ENCODE peak calls at places on chromosomes 5 and 9, in four cellular contexts. One of them, this sample, is unnamed. For H3K27me3, the result is how much of the 10 kb centered on the place peaks cover.

GRCh38 chr5:11692636-11693035 is 211.6 kb downstream of the CTNND2 start:
- DNase-seq in SK-N-SH: no peak
- DNase-seq in uterus: no peak
- DNase-seq in pancreas: no peak
- DNase-seq in this sample: no peak

GRCh38 chr9:115213777-115214428 is 95.9 kb upstream of the TNC start:
- DNase-seq in uterus: peak
- DNase-seq in SK-N-SH: peak
- DNase-seq in pancreas: no peak
- DNase-seq in this sample: no peak

GRCh38 chr9:120571443-120572257 is 8.3 kb downstream of the CDK5RAP2 start:
- DNase-seq in SK-N-SH: peak
- DNase-seq in pancreas: peak
- DNase-seq in uterus: no peak
- DNase-seq in this sample: no peak

GRCh38 chr5:180154821-180155220 is 54.2 kb downstream of the RASGEF1C start:
- DNase-seq in pancreas: no peak
- DNase-seq in uterus: no peak
- DNase-seq in SK-N-SH: no peak
- DNase-seq in this sample: peak

GRCh38 chr9:38683336-38683735 is 36.6 kb downstream of the FAM240B start:
- DNase-seq in uterus: no peak
- DNase-seq in pancreas: no peak
- DNase-seq in SK-N-SH: no peak
- DNase-seq in this sample: no peak

GRCh38 chr9:94804917-94805544 is 78.5 kb downstream of the AOPEP start:
- DNase-seq in pancreas: no peak
- DNase-seq in SK-N-SH: no peak
- DNase-seq in uterus: no peak
- DNase-seq in this sample: no peak

GRCh38 chr9:105132576-105132975 is 111.9 kb upstream of the SLC44A1 start:
- DNase-seq in SK-N-SH: no peak
- DNase-seq in pancreas: no peak
- DNase-seq in uterus: no peak
- DNase-seq in this sample: no peak

GRCh38 chr5:40495172-40495699 is 184.5 kb upstream of the PTGER4 start:
- DNase-seq in uterus: no peak
- DNase-seq in SK-N-SH: no peak
- DNase-seq in pancreas: no peak
- DNase-seq in this sample: no peak

GRCh38 chr5:79193643-79194042 is 42.3 kb upstream of the JMY start:
- DNase-seq in SK-N-SH: no peak
- DNase-seq in uterus: no peak
- DNase-seq in pancreas: no peak
- DNase-seq in this sample: no peak

GRCh38 chr5:36492998-36493655 is 113.3 kb upstream of the SLC1A3 start:
- DNase-seq in SK-N-SH: no peak
- DNase-seq in pancreas: no peak
- DNase-seq in uterus: no peak
- DNase-seq in this sample: no peak

GRCh38 chr9:136625101-136626065 is 37.3 kb upstream of the EGFL7 start:
- DNase-seq in SK-N-SH: peak
- DNase-seq in uterus: peak
- DNase-seq in pancreas: peak
- DNase-seq in this sample: peak

GRCh38 chr5:133962801-133963476 is 5.5 kb downstream of the C5orf15 start:
- DNase-seq in uterus: no peak
- DNase-seq in SK-N-SH: no peak
- DNase-seq in pancreas: no peak
- DNase-seq in this sample: no peak

GRCh38 chr5:157362982-157363381 is 97.0 kb upstream of the NIPAL4 start:
- DNase-seq in SK-N-SH: no peak
- DNase-seq in pancreas: no peak
- DNase-seq in uterus: no peak
- DNase-seq in this sample: peak

GRCh38 chr9:82938426-82938825 is 124.5 kb downstream of the RASEF start:
- DNase-seq in uterus: no peak
- DNase-seq in pancreas: no peak
- DNase-seq in SK-N-SH: no peak
- DNase-seq in this sample: no peak

GRCh38 chr9:33782395-33783152 is 12.8 kb upstream of the PRSS3 start:
- DNase-seq in pancreas: no peak
- DNase-seq in uterus: no peak
- DNase-seq in SK-N-SH: no peak
- DNase-seq in this sample: no peak

GRCh38 chr5:36965179-36965578 is 88.6 kb downstream of the NIPBL start:
- DNase-seq in pancreas: no peak
- DNase-seq in uterus: no peak
- DNase-seq in SK-N-SH: no peak
- DNase-seq in this sample: no peak

GRCh38 chr9:87516222-87516930 is 18.7 kb downstream of the DAPK1 start:
- DNase-seq in SK-N-SH: no peak
- DNase-seq in uterus: peak
- DNase-seq in pancreas: no peak
- DNase-seq in this sample: peak

GRCh38 chr9:109893222-109893621 is 113.2 kb downstream of the PALM2AKAP2 start:
- DNase-seq in SK-N-SH: no peak
- DNase-seq in uterus: no peak
- DNase-seq in pancreas: no peak
- DNase-seq in this sample: no peak

GRCh38 chr9:109894921-109895758 is 115.1 kb downstream of the PALM2AKAP2 start:
- DNase-seq in uterus: no peak
- DNase-seq in SK-N-SH: no peak
- DNase-seq in pancreas: no peak
- DNase-seq in this sample: no peak

GRCh38 chr9:109889456-109889855 is 109.5 kb downstream of the PALM2AKAP2 start:
- DNase-seq in uterus: no peak
- DNase-seq in pancreas: no peak
- DNase-seq in SK-N-SH: no peak
- DNase-seq in this sample: no peak

GRCh38 chr9:109894444-109894843 is 114.4 kb downstream of the PALM2AKAP2 start:
- DNase-seq in SK-N-SH: no peak
- DNase-seq in uterus: no peak
- DNase-seq in pancreas: no peak
- DNase-seq in this sample: no peak
- H3K27ac ChIP-seq in SK-N-SH: peak
- H3K27ac ChIP-seq in uterus: no peak
- H3K27ac ChIP-seq in pancreas: no peak
- H3K27ac ChIP-seq in this sample: no peak

DNA sequence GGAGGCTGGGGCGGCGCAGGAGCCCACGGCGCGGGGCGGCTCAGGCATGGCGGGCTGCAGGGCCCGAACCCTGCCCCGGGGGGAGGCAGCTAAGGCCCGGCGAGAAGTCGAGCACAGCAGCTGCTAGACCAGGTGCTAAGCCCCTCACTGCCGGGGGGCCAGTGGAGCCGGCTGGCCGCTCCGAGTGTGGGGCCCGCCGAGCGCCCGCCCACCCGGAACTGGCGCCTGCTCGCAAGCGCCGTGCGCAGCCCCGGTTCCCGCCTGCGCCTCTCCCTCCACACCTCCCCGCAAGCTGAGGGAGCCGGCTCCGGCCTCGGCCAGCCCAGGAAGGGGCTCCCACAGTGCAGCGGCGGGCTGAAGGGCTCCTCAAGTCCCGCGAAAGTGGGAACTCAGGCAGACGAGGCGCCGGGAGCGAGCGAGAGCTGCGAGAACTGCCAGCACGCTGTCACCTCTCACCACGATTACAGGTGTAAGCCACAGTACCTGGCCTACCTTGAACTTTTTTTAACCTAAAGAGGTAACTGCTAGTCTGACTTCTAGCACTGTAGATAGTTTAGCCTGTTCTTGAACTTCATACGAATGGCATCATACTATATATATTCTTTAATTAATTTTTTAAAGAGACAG is 35.6 kb downstream of the PTGS1 start:
- DNase-seq in pancreas: no peak
- DNase-seq in SK-N-SH: peak
- DNase-seq in uterus: no peak
- DNase-seq in this sample: no peak
- H3K4me3 ChIP-seq in pancreas: no peak
- H3K4me3 ChIP-seq in SK-N-SH: peak
- H3K4me3 ChIP-seq in uterus: no peak
- H3K4me3 ChIP-seq in this sample: no peak

GRCh38 chr9:37645903-37646506 is 4.7 kb upstream of the FRMPD1 start:
- DNase-seq in uterus: no peak
- DNase-seq in SK-N-SH: no peak
- DNase-seq in pancreas: no peak
- DNase-seq in this sample: no peak
- H3K27me3 ChIP-seq in uterus: under half
- H3K27me3 ChIP-seq in SK-N-SH: under half
- H3K27me3 ChIP-seq in pancreas: under half
- H3K27me3 ChIP-seq in this sample: under half

DNA sequence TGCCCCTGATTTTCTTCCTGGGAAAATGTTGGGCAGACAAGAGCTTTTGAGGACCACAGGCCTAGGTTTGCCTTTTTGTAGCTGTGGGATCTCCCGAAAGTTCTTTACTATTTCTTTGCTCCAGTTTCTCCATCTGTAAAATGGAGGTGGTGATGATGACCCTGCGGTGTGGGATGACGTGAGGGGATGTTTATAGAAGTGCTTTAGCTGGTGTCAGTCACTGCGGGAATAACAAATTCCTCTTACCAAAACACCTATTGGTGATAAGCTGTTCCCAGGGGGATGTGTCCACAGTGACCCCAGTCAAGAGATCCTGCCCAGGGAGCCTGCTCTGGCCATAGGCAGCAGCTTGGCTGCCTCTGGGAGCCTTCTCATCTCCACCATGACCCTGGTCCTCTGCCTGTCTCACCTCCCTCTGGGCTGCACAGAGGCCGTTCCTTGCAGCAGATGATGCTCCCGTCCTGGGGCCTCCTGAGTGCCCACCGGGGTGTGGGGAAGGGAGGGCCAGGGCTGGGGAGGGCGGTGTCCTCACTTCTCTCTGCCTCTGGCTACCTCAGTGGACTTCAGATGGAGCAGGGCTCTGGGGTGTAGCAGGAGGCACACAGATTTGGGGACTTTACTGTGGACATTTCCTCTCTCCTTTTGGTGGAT is 77.2 kb downstream of the COL15A1 start:
- DNase-seq in pancreas: no peak
- DNase-seq in SK-N-SH: no peak
- DNase-seq in uterus: no peak
- DNase-seq in this sample: peak
- H3K27ac ChIP-seq in pancreas: no peak
- H3K27ac ChIP-seq in SK-N-SH: peak
- H3K27ac ChIP-seq in uterus: peak
- H3K27ac ChIP-seq in this sample: peak

GRCh38 chr5:178068293-178068692 is 45.0 kb upstream of the N4BP3 start:
- DNase-seq in uterus: no peak
- DNase-seq in SK-N-SH: peak
- DNase-seq in pancreas: no peak
- DNase-seq in this sample: no peak
- H3K4me3 ChIP-seq in uterus: no peak
- H3K4me3 ChIP-seq in SK-N-SH: no peak
- H3K4me3 ChIP-seq in pancreas: no peak
- H3K4me3 ChIP-seq in this sample: no peak

GRCh38 chr5:173234129-173234793 is 745 bp downstream of the NKX2-5 start:
- DNase-seq in uterus: no peak
- DNase-seq in pancreas: no peak
- DNase-seq in SK-N-SH: no peak
- DNase-seq in this sample: no peak
- H3K27me3 ChIP-seq in uterus: half or more
- H3K27me3 ChIP-seq in pancreas: half or more
- H3K27me3 ChIP-seq in SK-N-SH: half or more
- H3K27me3 ChIP-seq in this sample: under half

DNA sequence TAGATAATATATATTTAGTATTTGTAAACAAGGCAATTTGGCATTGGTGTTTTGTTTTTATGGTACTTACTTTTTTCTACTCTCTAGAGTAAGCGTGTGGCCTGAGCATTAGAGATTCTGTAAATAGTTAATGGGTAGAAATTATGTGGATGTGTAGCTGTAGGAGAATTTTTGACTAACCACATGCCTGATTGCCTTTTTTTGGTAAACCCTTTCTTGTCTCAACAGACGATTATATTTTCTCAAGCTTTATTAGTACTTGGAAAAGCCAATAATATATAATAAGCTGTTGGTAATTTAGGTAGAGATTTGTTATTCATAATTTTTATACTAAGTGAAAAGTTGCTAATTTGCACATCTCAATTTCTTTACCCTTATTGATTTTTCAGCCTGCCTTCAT is 76.8 kb downstream of the FCHO2 start:
- DNase-seq in SK-N-SH: no peak
- DNase-seq in pancreas: no peak
- DNase-seq in uterus: no peak
- DNase-seq in this sample: no peak
- H3K27ac ChIP-seq in SK-N-SH: peak
- H3K27ac ChIP-seq in pancreas: no peak
- H3K27ac ChIP-seq in uterus: no peak
- H3K27ac ChIP-seq in this sample: no peak

DNA sequence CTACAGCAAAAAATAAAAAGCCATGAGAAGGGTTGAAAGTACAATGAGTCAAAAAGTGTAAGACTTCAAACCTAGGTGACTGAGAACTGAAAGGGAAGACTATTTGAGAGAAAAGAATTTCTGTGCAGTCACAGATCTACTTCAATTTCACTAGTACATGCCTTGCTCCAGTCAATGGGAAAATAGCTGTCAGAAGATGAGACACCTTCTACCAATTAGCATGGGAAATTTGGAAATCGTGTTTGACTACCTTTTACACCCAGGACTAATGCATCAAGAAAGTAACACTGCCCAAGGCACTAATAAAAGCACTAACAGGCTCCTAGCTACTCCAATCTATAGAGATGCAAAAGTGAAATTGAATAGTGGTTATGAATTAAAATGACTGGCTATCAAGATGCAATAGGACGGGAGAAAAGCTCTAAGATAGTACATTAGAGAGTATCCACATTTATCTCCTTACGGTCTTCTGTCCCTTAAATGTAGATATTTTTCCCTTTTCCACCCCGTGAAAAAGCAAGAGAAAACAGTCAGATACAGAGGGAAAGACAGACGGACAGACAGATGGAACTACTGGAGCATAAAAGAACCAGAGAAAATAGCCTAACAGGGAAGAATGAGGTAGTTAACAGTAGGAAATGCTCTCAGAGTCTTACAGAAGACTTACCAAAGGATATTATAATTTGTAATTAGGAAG is 15.2 kb downstream of the ERP44 start:
- DNase-seq in pancreas: no peak
- DNase-seq in SK-N-SH: no peak
- DNase-seq in uterus: no peak
- DNase-seq in this sample: no peak
- H3K4me3 ChIP-seq in pancreas: no peak
- H3K4me3 ChIP-seq in SK-N-SH: no peak
- H3K4me3 ChIP-seq in uterus: no peak
- H3K4me3 ChIP-seq in this sample: no peak

GRCh38 chr9:133587466-133587865 is 21.7 kb downstream of the FAM163B start:
- DNase-seq in uterus: no peak
- DNase-seq in pancreas: no peak
- DNase-seq in SK-N-SH: no peak
- DNase-seq in this sample: no peak

GRCh38 chr9:133587051-133587450 is 22.1 kb downstream of the FAM163B start:
- DNase-seq in SK-N-SH: no peak
- DNase-seq in uterus: no peak
- DNase-seq in pancreas: no peak
- DNase-seq in this sample: no peak

GRCh38 chr9:133584167-133584558 is 25.0 kb downstream of the FAM163B start:
- DNase-seq in pancreas: no peak
- DNase-seq in uterus: no peak
- DNase-seq in SK-N-SH: no peak
- DNase-seq in this sample: no peak

GRCh38 chr9:133584559-133585476 is 24.4 kb downstream of the FAM163B start:
- DNase-seq in pancreas: no peak
- DNase-seq in SK-N-SH: peak
- DNase-seq in uterus: no peak
- DNase-seq in this sample: no peak

GRCh38 chr9:133585481-133586367 is 23.5 kb downstream of the FAM163B start:
- DNase-seq in pancreas: no peak
- DNase-seq in uterus: no peak
- DNase-seq in SK-N-SH: peak
- DNase-seq in this sample: no peak
- H3K27me3 ChIP-seq in pancreas: under half
- H3K27me3 ChIP-seq in uterus: under half
- H3K27me3 ChIP-seq in SK-N-SH: under half
- H3K27me3 ChIP-seq in this sample: under half

This sample was measured in right atrium auricular region.